ENCODE peak calls at places on chromosomes 6 and 20, in eight cellular contexts. S is PC-9; B is GM23338; A is colonic mucosa; K is RWPE1; Z is left lung; Y is CD8-positive, alpha-beta T cell; W is dorsolateral prefrontal cortex. X is an unnamed sample.

GRCh38 chr20:63639093-63639860 is 12.4 kb upstream of the GMEB2 start:
- DNase-seq in S (no peak), B (no peak), A (peak; percentile 38), K (no peak), Z (no peak), Y (peak; percentile 87), W (no peak), X (no peak)

GRCh38 chr6:6801002-6801329 is 212.4 kb downstream of the LY86 start:
- DNase-seq in S (no peak), B (no peak), A (no peak), K (no peak), Z (no peak), Y (no peak), W (no peak), X (no peak)

GRCh38 chr6:85464260-85464644 is 14.4 kb downstream of the NT5E start:
- DNase-seq in S (peak; percentile 61), B (no peak), A (no peak), K (peak; percentile 85), Z (no peak), Y (no peak), W (no peak), X (no peak)

GRCh38 chr20:22826306-22827230 is 208.5 kb upstream of the SSTR4 start:
- DNase-seq in S (no peak), B (no peak), A (no peak), K (no peak), Z (no peak), Y (no peak), W (no peak), X (no peak)

GRCh38 chr6:155117266-155117665 is 122.2 kb downstream of the TIAM2 start:
- DNase-seq in S (peak; percentile 38), B (no peak), A (no peak), K (no peak), Z (no peak), Y (no peak), W (no peak), X (no peak)

GRCh38 chr20:7776148-7776547 is 164.1 kb downstream of the HAO1 start:
- DNase-seq in S (no peak), B (peak; percentile 1), A (no peak), K (no peak), Z (no peak), Y (no peak), W (no peak), X (no peak)

GRCh38 chr20:23435675-23436539 is 3.6 kb upstream of the CSTL1 start:
- DNase-seq in S (no peak), B (no peak), A (peak; percentile 49), K (no peak), Z (no peak), Y (no peak), W (peak; percentile 55), X (no peak)

GRCh38 chr6:130309028-130309427 is 56.8 kb upstream of the TMEM200A start:
- DNase-seq in S (no peak), B (no peak), A (no peak), K (no peak), Z (no peak), Y (no peak), W (no peak), X (no peak)

GRCh38 chr6:74073896-74074295 is 377.9 kb downstream of the CD109 start:
- DNase-seq in S (no peak), B (no peak), A (no peak), K (no peak), Z (no peak), Y (no peak), W (no peak), X (no peak)

GRCh38 chr6:37021356-37022129 is 16.1 kb downstream of the FGD2 start:
- DNase-seq in S (peak; percentile 60), B (peak; percentile 76), A (no peak), K (no peak), Z (no peak), Y (peak; percentile 77), W (no peak), X (no peak)

GRCh38 chr6:47862731-47863130 is 80.9 kb downstream of the OPN5 start:
- DNase-seq in S (no peak), B (no peak), A (no peak), K (no peak), Z (no peak), Y (no peak), W (no peak), X (no peak)

GRCh38 chr6:111601875-111602274 is 3.8 kb downstream of the TRAF3IP2 start:
- DNase-seq in S (no peak), B (no peak), A (no peak), K (no peak), Z (no peak), Y (no peak), W (no peak), X (peak; percentile 78)

GRCh38 chr6:20866940-20867630 is 332.8 kb downstream of the CDKAL1 start:
- DNase-seq in S (no peak), B (no peak), A (no peak), K (no peak), Z (no peak), Y (no peak), W (no peak), X (no peak)

GRCh38 chr6:43055966-43056365 is 2.3 kb upstream of the CUL7 start:
- DNase-seq in S (no peak), B (no peak), A (no peak), K (no peak), Z (no peak), Y (no peak), W (no peak), X (no peak)

GRCh38 chr6:97656236-97656635 is 373.2 kb upstream of the MMS22L start:
- DNase-seq in S (no peak), B (no peak), A (no peak), K (no peak), Z (no peak), Y (no peak), W (no peak), X (no peak)

GRCh38 chr6:93721386-93722048 is 302.2 kb upstream of the EPHA7 start:
- DNase-seq in S (peak; percentile 2), B (peak; percentile 91), A (no peak), K (no peak), Z (no peak), Y (no peak), W (no peak), X (no peak)

GRCh38 chr20:43731469-43731868 is 4.7 kb upstream of the GTSF1L start:
- DNase-seq in S (no peak), B (no peak), A (no peak), K (no peak), Z (no peak), Y (no peak), W (no peak), X (no peak)

GRCh38 chr6:145814035-145814500 is 527 bp downstream of the FBXO30 start:
- DNase-seq in S (peak; percentile 25), B (peak; percentile 53), A (peak; percentile 39), K (peak; percentile 35), Z (peak; percentile 40), Y (peak; percentile 13), W (no peak), X (no peak)

GRCh38 chr6:57173056-57173885 is 1.1 kb downstream of the BAG2 start:
- DNase-seq in S (peak; percentile 6), B (peak; percentile 51), A (peak; percentile 29), K (peak; percentile 40), Z (no peak), Y (peak; percentile 25), W (no peak), X (no peak)

GRCh38 chr6:56842602-56843475 is 112.1 kb upstream of the BEND6 start:
- DNase-seq in S (peak; percentile 56), B (peak; percentile 66), A (no peak), K (peak; percentile 21), Z (peak; percentile 48), Y (no peak), W (no peak), X (no peak)

GRCh38 chr6:166786704-166787293 is 159.7 kb upstream of the RPS6KA2 start:
- DNase-seq in S (no peak), B (peak; percentile 85), A (peak; percentile 27), K (peak; percentile 54), Z (no peak), Y (peak; percentile 20), W (no peak), X (peak; percentile 47)

GRCh38 chr6:136334853-136335252 is 45.2 kb upstream of the BCLAF1 start:
- DNase-seq in S (no peak), B (peak; percentile 74), A (no peak), K (no peak), Z (no peak), Y (no peak), W (no peak), X (no peak)

GRCh38 chr20:20711413-20711812 is 1.0 kb downstream of the RALGAPA2 start:
- DNase-seq in S (peak; percentile 21), B (peak; percentile 16), A (peak; percentile 48), K (no peak), Z (no peak), Y (peak; percentile 27), W (no peak), X (no peak)

GRCh38 chr20:5586720-5587119 is 163.5 kb upstream of the SHLD1 start:
- DNase-seq in S (no peak), B (no peak), A (no peak), K (no peak), Z (no peak), Y (no peak), W (no peak), X (no peak)

GRCh38 chr20:7459123-7459522 is 481.1 kb downstream of the HAO1 start:
- DNase-seq in S (no peak), B (no peak), A (no peak), K (peak; percentile 2), Z (no peak), Y (no peak), W (no peak), X (no peak)

DNA sequence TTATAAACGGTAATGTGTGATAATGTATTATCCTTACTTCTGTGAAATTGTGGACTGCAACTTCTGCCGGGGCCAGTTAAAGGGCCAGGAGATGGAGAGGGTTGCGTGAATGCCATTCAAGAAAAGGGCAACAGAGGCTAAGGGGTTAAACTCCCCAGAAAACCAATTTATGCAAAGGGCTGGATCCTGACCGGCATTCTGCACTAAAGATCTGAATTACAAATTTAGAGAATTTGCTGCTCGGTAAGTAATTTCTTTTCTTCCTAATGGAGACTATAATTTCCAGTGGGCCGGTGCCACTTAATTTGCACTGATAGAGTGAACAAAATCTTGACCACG is 130.1 kb downstream of the BCAS1 start:
- DNase-seq in S (no peak), B (no peak), A (no peak), K (no peak), Z (no peak), Y (no peak), W (no peak), X (no peak)
- H3K27ac ChIP-seq in S (no peak overlapping the region), B (peak overlapping the region; percentile 72), A (peak overlapping the region; percentile 73), K (no peak overlapping the region), Z (peak overlapping the region; percentile 68), Y (no peak overlapping the region), W (peak overlapping the region; percentile 76), X (peak overlapping the region; percentile 71)

GRCh38 chr6:167845856-167846255 is 19.1 kb downstream of the AFDN start:
- DNase-seq in S (no peak), B (no peak), A (no peak), K (no peak), Z (no peak), Y (no peak), W (no peak), X (no peak)
- H3K27ac ChIP-seq in S (no peak overlapping the region), B (no peak overlapping the region), A (no peak overlapping the region), K (no peak overlapping the region), Z (no peak overlapping the region), Y (no peak overlapping the region), W (no peak overlapping the region), X (no peak overlapping the region)

GRCh38 chr20:32125511-32125910 is 16.0 kb downstream of the TM9SF4 start:
- DNase-seq in S (no peak), B (peak; percentile 32), A (no peak), K (no peak), Z (no peak), Y (no peak), W (no peak), X (no peak)
- H3K27ac ChIP-seq in S (no peak overlapping the region), B (no peak overlapping the region), A (no peak overlapping the region), K (no peak overlapping the region), Z (no peak overlapping the region), Y (no peak overlapping the region), W (no peak overlapping the region), X (no peak overlapping the region)

GRCh38 chr6:13767121-13767794 is 47.1 kb downstream of the MCUR1 start:
- DNase-seq in S (no peak), B (peak; percentile 59), A (peak; percentile 42), K (no peak), Z (peak; percentile 50), Y (peak; percentile 53), W (peak; percentile 43), X (peak; percentile 66)
- H3K27ac ChIP-seq in S (no peak overlapping the region), B (no peak overlapping the region), A (peak overlapping the region; percentile 1), K (no peak overlapping the region), Z (no peak overlapping the region), Y (no peak overlapping the region), W (peak overlapping the region; percentile 75), X (peak overlapping the region; percentile 47)